ENCODE peak calls at places on chromosome X, in four cellular contexts. One of them, this sample, is unnamed.
A peak's percentile ranks its signal among the peaks of the same experiment; 100 is the strongest.

GRCh38 chrX:80807606-80808159 is 2.0 kb downstream of the BRWD3 start:
- DNase-seq in heart right ventricle: no peak
- DNase-seq in tibial nerve: no peak
- DNase-seq in stomach: no peak
- DNase-seq in this sample: no peak

GRCh38 chrX:38482183-38482582 is 79.2 kb upstream of the TSPAN7 start:
- DNase-seq in heart right ventricle: no peak
- DNase-seq in stomach: no peak
- DNase-seq in tibial nerve: no peak
- DNase-seq in this sample: no peak

GRCh38 chrX:13938053-13938765 is 91.5 kb downstream of the GEMIN8 start:
- DNase-seq in tibial nerve: no peak
- DNase-seq in heart right ventricle: peak; percentile 3
- DNase-seq in stomach: peak; percentile 40
- DNase-seq in this sample: no peak

GRCh38 chrX:42992199-42992943 is 214.4 kb upstream of the PPP1R2C start:
- DNase-seq in stomach: no peak
- DNase-seq in heart right ventricle: no peak
- DNase-seq in tibial nerve: no peak
- DNase-seq in this sample: no peak

GRCh38 chrX:30643313-30643821 is 9.9 kb upstream of the GK start:
- DNase-seq in tibial nerve: no peak
- DNase-seq in heart right ventricle: no peak
- DNase-seq in stomach: no peak
- DNase-seq in this sample: no peak

GRCh38 chrX:154083134-154083517 is 14.4 kb downstream of the MECP2 start:
- DNase-seq in stomach: no peak
- DNase-seq in tibial nerve: no peak
- DNase-seq in heart right ventricle: no peak
- DNase-seq in this sample: no peak

GRCh38 chrX:1610736-1611135 is 4.1 kb upstream of the ASMT start:
- DNase-seq in stomach: no peak
- DNase-seq in tibial nerve: no peak
- DNase-seq in heart right ventricle: no peak
- DNase-seq in this sample: no peak

GRCh38 chrX:73943572-73943899 is 360.4 kb upstream of the ZCCHC13 start:
- DNase-seq in tibial nerve: no peak
- DNase-seq in heart right ventricle: no peak
- DNase-seq in stomach: no peak
- DNase-seq in this sample: no peak

GRCh38 chrX:72121381-72121780 is 10.3 kb downstream of the RTL5 start:
- DNase-seq in stomach: peak; percentile 49
- DNase-seq in tibial nerve: peak; percentile 45
- DNase-seq in heart right ventricle: peak; percentile 76
- DNase-seq in this sample: peak; percentile 64

GRCh38 chrX:30690330-30690729 is 37.1 kb downstream of the GK start:
- DNase-seq in tibial nerve: no peak
- DNase-seq in stomach: no peak
- DNase-seq in heart right ventricle: no peak
- DNase-seq in this sample: no peak

GRCh38 chrX:107714196-107714811 is 61.3 kb downstream of the TSC22D3 start:
- DNase-seq in tibial nerve: no peak
- DNase-seq in stomach: no peak
- DNase-seq in heart right ventricle: no peak
- DNase-seq in this sample: no peak
- TF ChIP-seq CTCF in tibial nerve: peak; percentile 46
- TF ChIP-seq CTCF in stomach: no peak
- TF ChIP-seq CTCF in heart right ventricle: no peak
- TF ChIP-seq CTCF in this sample: no peak

GRCh38 chrX:53166103-53166502 is 58.9 kb downstream of the KDM5C start:
- DNase-seq in stomach: no peak
- DNase-seq in tibial nerve: no peak
- DNase-seq in heart right ventricle: no peak
- DNase-seq in this sample: no peak

GRCh38 chrX:53171356-53171755 is 53.7 kb downstream of the KDM5C start:
- DNase-seq in tibial nerve: no peak
- DNase-seq in stomach: no peak
- DNase-seq in heart right ventricle: no peak
- DNase-seq in this sample: no peak
- TF ChIP-seq CTCF in tibial nerve: no peak
- TF ChIP-seq CTCF in stomach: no peak
- TF ChIP-seq CTCF in heart right ventricle: no peak
- TF ChIP-seq CTCF in this sample: no peak

DNA sequence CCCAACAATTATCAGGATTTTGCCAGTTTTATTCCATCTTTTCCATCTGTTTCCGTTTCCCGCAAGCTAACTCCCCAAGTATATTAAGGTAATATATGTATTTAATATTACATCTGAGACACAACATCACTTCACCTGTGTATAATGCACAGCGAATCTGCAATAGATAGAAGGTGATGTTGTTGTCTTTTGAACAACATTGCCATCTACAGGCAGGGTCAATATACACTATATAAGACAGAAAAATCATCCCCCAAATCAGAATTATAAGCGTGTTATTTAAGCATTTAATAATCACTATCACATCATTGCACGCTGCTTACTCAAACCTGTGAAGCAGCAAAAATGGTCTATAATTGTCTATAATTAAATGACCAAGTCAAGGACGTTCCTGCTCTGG is 1115.5 kb downstream of the NLGN4X start:
- DNase-seq in stomach: no peak
- DNase-seq in heart right ventricle: no peak
- DNase-seq in tibial nerve: no peak
- DNase-seq in this sample: no peak
- TF ChIP-seq CTCF in stomach: no peak
- TF ChIP-seq CTCF in heart right ventricle: peak; percentile 35
- TF ChIP-seq CTCF in tibial nerve: peak; percentile 25
- TF ChIP-seq CTCF in this sample: peak; percentile 62

DNA sequence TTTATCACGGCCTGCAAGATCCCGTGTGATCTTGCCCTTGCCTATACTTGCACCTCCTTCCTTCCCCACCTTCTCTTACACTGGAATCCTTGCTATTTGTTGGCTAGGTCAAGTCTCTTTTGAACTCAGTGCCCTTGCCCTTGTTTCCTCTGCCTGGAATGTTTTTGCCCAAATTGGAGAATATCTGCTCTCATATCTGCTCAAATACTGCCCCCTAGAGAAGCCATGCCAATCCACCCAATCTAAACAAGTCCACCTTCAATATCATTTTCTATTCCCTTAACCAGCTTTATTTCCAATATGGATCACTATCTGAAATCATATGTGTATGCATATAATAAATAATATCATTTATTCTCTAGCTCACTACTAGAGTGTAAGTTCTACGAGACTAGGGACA is 1044.2 kb upstream of the FTHL17 start:
- DNase-seq in stomach: no peak
- DNase-seq in heart right ventricle: no peak
- DNase-seq in tibial nerve: no peak
- DNase-seq in this sample: no peak
- TF ChIP-seq CTCF in stomach: no peak
- TF ChIP-seq CTCF in heart right ventricle: no peak
- TF ChIP-seq CTCF in tibial nerve: no peak
- TF ChIP-seq CTCF in this sample: no peak

This sample was measured in CD14-positive monocyte.